ENCODE peak calls at places on chromosome 9, in eight cellular contexts. I is NB4, R is heart left ventricle, L is A549, Y is GM12878, C is transverse colon, X is H1, T is sigmoid colon. J is an unnamed sample.

GRCh38 chr9:106962615-106963363 is 99.8 kb downstream of the ZNF462 start:
- DNase-seq in X (no peak), I (no peak), T (no peak), L (no peak), Y (no peak), C (no peak), R (peak), J (no peak)

GRCh38 chr9:70205366-70206020 is 53.3 kb upstream of the SMC5 start:
- DNase-seq in T (peak), Y (no peak), C (no peak), R (no peak), L (no peak), I (no peak), X (no peak), J (no peak)

GRCh38 chr9:85258823-85259370 is 482.9 kb downstream of the AGTPBP1 start:
- DNase-seq in R (peak), L (peak), X (peak), T (no peak), C (peak), Y (peak), I (peak), J (peak)

GRCh38 chr9:96009223-96009602 is 133.7 kb downstream of the ERCC6L2 start:
- DNase-seq in C (no peak), L (no peak), Y (no peak), R (no peak), I (no peak), X (no peak), T (no peak), J (no peak)

GRCh38 chr9:38026840-38027527 is 42.0 kb downstream of the SHB start:
- DNase-seq in L (no peak), I (no peak), X (no peak), Y (no peak), C (peak), T (no peak), R (no peak), J (no peak)

GRCh38 chr9:123544007-123544827 is 188.2 kb downstream of the CRB2 start:
- DNase-seq in X (no peak), R (no peak), T (no peak), L (peak), I (peak), C (peak), Y (no peak), J (peak)

GRCh38 chr9:122814545-122814944 is 13.8 kb downstream of the PDCL start:
- DNase-seq in R (no peak), X (no peak), Y (no peak), L (no peak), T (no peak), C (no peak), I (peak), J (no peak)

GRCh38 chr9:115921301-115921700 is 232.3 kb upstream of the PAPPA start:
- DNase-seq in L (no peak), X (no peak), C (no peak), R (no peak), Y (no peak), T (no peak), I (no peak), J (no peak)

GRCh38 chr9:123081824-123082223 is 48.4 kb downstream of the GPR21 start:
- DNase-seq in R (no peak), T (no peak), Y (peak), C (no peak), I (peak), X (no peak), L (peak), J (no peak)

GRCh38 chr9:95284152-95284551 is 33.4 kb downstream of the FANCC start:
- DNase-seq in X (no peak), Y (no peak), R (no peak), T (no peak), L (no peak), C (no peak), I (no peak), J (no peak)

GRCh38 chr9:89482950-89483349 is 15.0 kb downstream of the SEMA4D start:
- DNase-seq in Y (no peak), I (no peak), L (no peak), R (no peak), C (peak), T (no peak), X (no peak), J (no peak)

GRCh38 chr9:97966493-97966892 is 16.6 kb upstream of the ANP32B start:
- DNase-seq in T (no peak), Y (no peak), I (no peak), L (no peak), X (no peak), R (no peak), C (no peak), J (no peak)

GRCh38 chr9:95197692-95198271 is 119.7 kb downstream of the FANCC start:
- DNase-seq in T (no peak), R (no peak), Y (no peak), I (no peak), X (no peak), L (peak), C (no peak), J (peak)

GRCh38 chr9:3299872-3300271 is 225.9 kb downstream of the RFX3 start:
- DNase-seq in R (no peak), I (peak), L (no peak), C (no peak), X (no peak), Y (peak), T (no peak), J (no peak)

GRCh38 chr9:9612270-9612669 is 1000.5 kb downstream of the PTPRD start:
- DNase-seq in Y (peak), I (no peak), T (no peak), C (peak), R (no peak), L (no peak), X (no peak), J (no peak)

GRCh38 chr9:21802418-21803000 is at the start of gene MTAP:
- DNase-seq in C (peak), X (peak), T (peak), I (no peak), L (peak), Y (peak), R (peak), J (peak)

GRCh38 chr9:110180713-110181434 is 27.1 kb downstream of the C9orf152 start:
- DNase-seq in R (no peak), I (peak), L (peak), X (no peak), Y (no peak), T (peak), C (no peak), J (no peak)

GRCh38 chr9:125472926-125473701 is 211.5 kb downstream of the GAPVD1 start:
- DNase-seq in I (no peak), R (peak), Y (no peak), L (no peak), T (peak), X (no peak), C (no peak), J (no peak)

GRCh38 chr9:117448066-117448465 is 33.2 kb upstream of the ASTN2 start:
- DNase-seq in I (peak), L (no peak), R (no peak), Y (no peak), C (no peak), X (no peak), T (no peak), J (no peak)

GRCh38 chr9:7094052-7094451 is 336.3 kb downstream of the KDM4C start:
- DNase-seq in X (no peak), R (no peak), Y (no peak), T (no peak), I (no peak), C (no peak), L (peak), J (no peak)

GRCh38 chr9:17165734-17166133 is 30.9 kb downstream of the CNTLN start:
- DNase-seq in I (peak), Y (no peak), L (no peak), C (no peak), T (no peak), X (no peak), R (no peak), J (no peak)

GRCh38 chr9:2359821-2360220 is 261.8 kb upstream of the VLDLR start:
- DNase-seq in C (no peak), Y (no peak), R (no peak), L (no peak), I (no peak), T (no peak), X (no peak), J (no peak)

GRCh38 chr9:95048225-95049087 is 269.1 kb downstream of the FANCC start:
- DNase-seq in R (peak), C (peak), X (peak), T (no peak), Y (no peak), L (peak), I (peak), J (peak)

GRCh38 chr9:35108946-35109575 is 6.1 kb upstream of the STOML2 start:
- DNase-seq in T (no peak), C (no peak), R (no peak), L (no peak), Y (no peak), X (no peak), I (peak), J (no peak)

GRCh38 chr9:78235771-78236510 is at the start of gene CEP78:
- DNase-seq in Y (peak), X (peak), I (peak), C (peak), T (peak), L (peak), R (peak), J (peak)
- TF ChIP-seq POLR2A in Y (peak), X (peak), I (peak), C (peak), T (peak), L (peak), R (peak), J (peak)

GRCh38 chr9:69097923-69098593 is 62.5 kb downstream of the FXN start:
- DNase-seq in X (no peak), I (no peak), T (no peak), R (no peak), Y (no peak), L (no peak), C (no peak), J (no peak)
- H3K4me3 ChIP-seq in X (no peak), I (no peak), T (no peak), R (no peak), Y (no peak), L (no peak), C (no peak), J (no peak)

GRCh38 chr9:127785933-127786772 is at the start of gene CDK9:
- DNase-seq in R (peak), C (peak), X (peak), I (peak), L (peak), Y (no peak), T (peak), J (peak)
- TF ChIP-seq POLR2A in R (peak), C (peak), X (no peak), I (peak), L (peak), Y (peak), T (no peak), J (peak)

DNA sequence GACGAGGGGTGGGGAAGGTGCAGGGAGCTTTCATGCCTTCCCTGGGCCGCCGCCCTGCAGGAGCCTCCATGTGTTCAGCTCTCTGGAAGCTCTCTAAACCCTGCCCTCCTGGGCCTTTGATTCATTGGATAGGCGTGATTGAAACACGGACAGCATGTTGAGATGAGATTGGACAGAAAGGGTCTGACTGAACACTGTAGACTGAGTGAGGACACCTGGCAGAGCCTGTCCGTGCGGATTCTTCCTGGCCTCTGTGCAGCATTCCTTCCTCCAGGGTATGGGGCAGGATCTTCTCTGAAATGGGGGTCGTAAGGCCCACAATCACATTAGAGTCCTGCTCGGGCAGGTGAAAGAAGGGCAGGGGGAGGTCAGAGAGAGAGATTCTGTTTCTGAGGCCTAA is 12.8 kb downstream of the RPL12 start:
- DNase-seq in I (no peak), R (no peak), L (no peak), C (no peak), X (no peak), T (no peak), Y (no peak), J (no peak)
- H3K4me3 ChIP-seq in I (no peak), R (no peak), L (no peak), C (no peak), X (no peak), T (no peak), Y (no peak), J (no peak)

DNA sequence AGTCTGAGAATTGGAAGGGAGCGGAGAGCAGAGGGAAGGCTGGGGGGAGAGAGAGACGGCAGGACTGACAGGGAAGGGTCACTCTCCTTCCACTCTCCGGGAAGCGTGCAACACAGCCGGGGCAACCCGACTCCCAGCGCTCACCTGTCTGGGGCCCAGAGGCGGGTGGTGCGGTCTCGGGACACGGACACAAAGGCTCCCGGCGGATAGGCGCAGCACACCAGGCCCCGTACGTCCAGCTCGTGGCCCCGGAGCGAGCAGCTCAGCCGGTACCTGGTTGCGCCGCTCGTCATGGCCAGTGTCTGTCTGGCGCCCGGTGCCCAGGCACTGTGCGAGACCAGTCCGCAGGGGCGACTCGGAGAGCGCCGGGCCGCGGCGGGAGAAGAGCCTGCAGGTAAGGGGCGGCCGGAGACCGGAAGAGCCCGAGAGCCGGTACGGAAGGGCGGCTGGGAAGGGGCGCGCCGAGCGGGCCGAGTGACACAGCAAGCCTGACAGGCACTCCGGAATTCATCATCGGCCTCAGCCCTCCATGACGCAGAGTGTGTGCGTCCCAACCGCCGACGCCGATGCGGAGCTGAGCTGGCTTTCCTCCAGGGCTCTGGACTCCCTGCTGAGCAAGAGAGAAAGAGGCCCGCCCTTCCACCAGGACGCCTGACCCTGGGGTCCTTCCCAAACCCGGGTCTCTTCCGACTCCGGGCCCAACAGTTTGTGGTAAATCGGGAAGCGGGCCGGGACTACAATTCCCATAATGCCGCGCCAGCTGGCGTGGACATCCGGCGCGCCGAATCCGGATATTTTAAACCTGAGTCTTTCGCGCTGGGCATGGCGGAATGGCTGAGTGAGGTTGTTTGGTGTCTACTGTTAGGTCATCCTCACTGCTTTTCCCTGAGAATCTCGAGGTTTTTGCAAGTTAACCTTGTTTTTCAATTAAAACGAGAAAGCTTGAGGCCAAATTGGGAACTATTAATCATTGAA is at the start of gene PLAA:
- DNase-seq in L (peak), C (peak), I (peak), R (peak), X (peak), Y (peak), T (peak), J (peak)
- TF ChIP-seq POLR2A in L (no peak), C (peak), I (peak), R (peak), X (peak), Y (peak), T (no peak), J (peak)

GRCh38 chr9:102237520-102237919 is 499.1 kb upstream of the GRIN3A start:
- DNase-seq in T (no peak), Y (no peak), R (no peak), X (no peak), L (no peak), I (peak), C (no peak), J (no peak)
- H3K4me3 ChIP-seq in T (no peak), Y (no peak), R (no peak), X (no peak), L (no peak), I (no peak), C (no peak), J (no peak)

GRCh38 chr9:92292338-92293074 is 991 bp downstream of the IARS1 start:
- DNase-seq in R (no peak), C (no peak), L (peak), X (no peak), Y (no peak), I (peak), T (no peak), J (no peak)

GRCh38 chr9:92293075-92293354 is 482 bp downstream of the IARS1 start:
- DNase-seq in I (peak), X (no peak), C (no peak), T (no peak), Y (no peak), L (no peak), R (no peak), J (no peak)

GRCh38 chr9:92294297-92294676 is 790 bp upstream of the IARS1 start:
- DNase-seq in T (peak), R (no peak), Y (no peak), L (peak), I (peak), C (no peak), X (no peak), J (no peak)

GRCh38 chr9:92295240-92295790 is 1.8 kb upstream of the IARS1 start:
- DNase-seq in T (no peak), C (no peak), R (no peak), I (no peak), X (no peak), Y (no peak), L (no peak), J (no peak)

GRCh38 chr9:92293452-92294296 is at the start of gene IARS1:
- DNase-seq in I (peak), Y (peak), T (peak), X (peak), C (peak), R (peak), L (peak), J (peak)
- TF ChIP-seq POLR2A in I (peak), Y (peak), T (peak), X (peak), C (peak), R (peak), L (peak), J (peak)

DNA sequence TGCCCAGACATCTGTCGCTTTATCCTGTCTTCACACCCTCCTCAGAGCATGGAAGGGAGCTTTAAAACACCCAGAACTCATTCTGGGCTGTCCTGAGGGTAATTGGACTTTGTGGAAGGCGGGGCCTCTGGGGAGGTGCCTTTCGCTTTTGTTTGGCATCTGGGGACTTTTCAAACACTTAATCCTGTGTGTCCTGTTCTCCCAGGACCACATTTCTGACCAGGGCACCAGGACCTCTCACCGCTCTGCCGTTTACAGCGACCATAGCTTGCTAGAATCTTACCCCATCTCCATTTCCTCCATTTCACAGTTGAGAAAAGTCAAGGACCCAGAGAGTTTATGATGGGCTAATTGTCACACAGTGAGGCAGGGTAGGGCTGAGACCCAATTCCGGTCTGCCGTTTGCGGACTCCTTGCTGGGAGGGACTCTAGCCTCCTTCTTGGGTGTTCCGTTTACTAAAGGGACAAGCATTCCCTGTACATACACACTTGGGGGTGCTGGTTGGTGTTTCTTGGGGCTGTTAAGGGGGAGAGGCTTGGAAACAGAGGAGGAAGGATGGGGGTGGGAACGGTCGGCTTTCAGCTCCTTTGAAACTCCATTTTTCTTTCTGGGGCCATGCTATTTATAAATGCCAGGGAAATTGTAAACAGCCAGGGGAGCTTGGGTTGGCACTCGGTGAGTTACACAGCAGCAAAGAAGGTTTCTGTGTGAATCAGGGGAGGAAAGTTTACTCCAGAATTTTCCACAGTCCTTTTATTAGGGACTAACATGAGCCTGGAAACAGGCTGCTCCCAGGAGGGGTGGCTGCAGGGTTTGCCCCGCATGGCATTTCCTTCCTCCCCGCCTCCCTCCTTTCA is 1.3 kb downstream of the GSN start:
- DNase-seq in I (peak), T (peak), Y (no peak), L (no peak), R (no peak), X (no peak), C (peak), J (peak)
- H3K4me3 ChIP-seq in I (peak), T (peak), Y (peak), L (peak), R (peak), X (peak), C (peak), J (no peak)

GRCh38 chr9:136963751-136964150 is 11.7 kb downstream of the LCN12 start:
- DNase-seq in I (no peak), T (no peak), Y (no peak), X (no peak), R (no peak), L (no peak), C (no peak), J (no peak)

GRCh38 chr9:136963341-136963740 is 11.3 kb downstream of the LCN12 start:
- DNase-seq in X (no peak), C (no peak), I (no peak), L (no peak), T (no peak), R (no peak), Y (no peak), J (no peak)

GRCh38 chr9:136962701-136963248 is 10.7 kb downstream of the LCN12 start:
- DNase-seq in C (no peak), L (no peak), R (no peak), I (no peak), X (no peak), Y (no peak), T (no peak), J (no peak)

GRCh38 chr9:136964833-136965422 is 12.4 kb upstream of the PTGDS start:
- DNase-seq in C (no peak), I (no peak), X (no peak), R (no peak), Y (no peak), T (no peak), L (no peak), J (no peak)

DNA sequence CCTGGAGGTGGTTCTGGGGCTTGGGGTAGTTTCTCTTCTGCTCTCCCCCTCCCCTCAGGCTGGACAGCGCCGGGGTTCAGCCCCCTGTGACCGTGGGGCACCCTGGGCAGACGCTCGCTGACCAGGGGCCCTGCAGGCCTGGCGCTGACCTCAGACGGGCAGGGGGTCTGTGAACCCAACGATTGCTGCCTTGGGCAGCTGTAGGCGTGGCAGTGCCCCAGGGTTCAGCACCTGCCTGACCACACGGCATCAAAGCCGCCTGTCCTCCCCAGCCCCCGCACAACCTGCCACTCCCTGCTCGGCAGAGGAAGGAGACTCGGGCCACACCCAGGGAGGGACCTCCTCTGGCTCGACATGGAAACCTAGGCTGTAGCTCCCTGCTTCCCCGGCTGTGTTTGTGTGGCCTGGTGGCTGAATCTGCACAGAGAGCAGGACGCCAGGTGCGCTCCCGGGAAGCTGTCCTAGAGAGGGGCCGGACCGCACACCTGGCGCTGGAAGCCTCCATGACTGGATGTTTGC is 12.2 kb downstream of the LCN12 start:
- DNase-seq in X (no peak), Y (no peak), R (no peak), C (peak), L (no peak), I (no peak), T (no peak), J (no peak)
- TF ChIP-seq POLR2A in X (no peak), Y (no peak), R (no peak), C (no peak), L (no peak), I (no peak), T (no peak), J (no peak)

J was measured in body of pancreas.